ENCODE peak calls at places on chromosomes 16 and 17, in four cellular contexts. Q is H54, B is H9, X is HT1080. O is an unnamed sample.

GRCh38 chr17:59643159-59643857 is 23.6 kb downstream of the CLTC start:
- DNase-seq in Q (no peak), B (no peak), X (no peak), O (peak)

GRCh38 chr16:70151941-70152509 is 21.6 kb upstream of the CLEC18C start:
- DNase-seq in Q (no peak), B (no peak), X (no peak), O (no peak)

GRCh38 chr17:47820023-47820789 is 1.4 kb downstream of the OSBPL7 start:
- DNase-seq in Q (no peak), B (no peak), X (peak), O (no peak)

GRCh38 chr16:1002399-1003161 is 21.0 kb downstream of the SOX8 start:
- DNase-seq in Q (peak), B (peak), X (peak), O (peak)

GRCh38 chr17:1491406-1492248 is 859 bp downstream of the MYO1C start:
- DNase-seq in Q (peak), B (no peak), X (no peak), O (no peak)

GRCh38 chr17:47868134-47868533 is 17.2 kb upstream of the SP6 start:
- DNase-seq in Q (no peak), B (no peak), X (no peak), O (no peak)

GRCh38 chr16:5979905-5980550 is 882.4 kb upstream of the EEF2KMT start:
- DNase-seq in Q (no peak), B (peak), X (no peak), O (peak)

GRCh38 chr16:1117926-1118325 is 21.9 kb upstream of the C1QTNF8 start:
- DNase-seq in Q (no peak), B (no peak), X (no peak), O (no peak)

GRCh38 chr16:56807011-56807675 is 57.9 kb upstream of the SLC12A3 start:
- DNase-seq in Q (no peak), B (no peak), X (peak), O (peak)

GRCh38 chr17:1568950-1569810 is 6.6 kb upstream of the PITPNA start:
- DNase-seq in Q (no peak), B (peak), X (no peak), O (no peak)

GRCh38 chr16:23384878-23385277 is 68.1 kb downstream of the COG7 start:
- DNase-seq in Q (no peak), B (no peak), X (no peak), O (no peak)

GRCh38 chr17:1143573-1143972 is 36.2 kb downstream of the ABR start:
- DNase-seq in Q (no peak), B (no peak), X (no peak), O (peak)

GRCh38 chr16:64478258-64478906 is 643.5 kb downstream of the CDH11 start:
- DNase-seq in Q (no peak), B (no peak), X (peak), O (no peak)

GRCh38 chr17:72560303-72561247 is 439.8 kb downstream of the SOX9 start:
- DNase-seq in Q (peak), B (peak), X (peak), O (peak)

GRCh38 chr16:11903906-11904305 is 11.8 kb downstream of the GSPT1 start:
- DNase-seq in Q (no peak), B (no peak), X (no peak), O (no peak)

GRCh38 chr17:59094921-59095530 is 11.7 kb downstream of the TRIM37 start:
- DNase-seq in Q (no peak), B (no peak), X (no peak), O (no peak)

GRCh38 chr16:19084879-19085278 is 17.5 kb downstream of the COQ7 start:
- DNase-seq in Q (no peak), B (no peak), X (no peak), O (no peak)

GRCh38 chr16:64712027-64712426 is 409.8 kb downstream of the CDH11 start:
- DNase-seq in Q (no peak), B (no peak), X (no peak), O (no peak)

GRCh38 chr16:46629331-46629843 is 8.2 kb upstream of the SHCBP1 start:
- DNase-seq in Q (peak), B (peak), X (peak), O (peak)

GRCh38 chr16:2015117-2015946 is 4.3 kb upstream of the NPW start:
- DNase-seq in Q (peak), B (no peak), X (no peak), O (no peak)

GRCh38 chr16:49564577-49565224 is 191.1 kb downstream of the C16orf78 start:
- DNase-seq in Q (no peak), B (no peak), X (no peak), O (peak)

GRCh38 chr17:5396612-5397011 is 22.9 kb downstream of the NUP88 start:
- DNase-seq in Q (no peak), B (no peak), X (no peak), O (no peak)